ENCODE peak calls at places on chromosomes 13 and 19, in six cellular contexts. One of them, this sample, is unnamed.

GRCh38 chr13:51797664-51798488 is 6.1 kb downstream of the DHRS12 start:
- DNase-seq in pancreas: peak
- DNase-seq in NCI-H345: peak
- DNase-seq in activated CD4-positive, alpha-beta T cell treated with anti-CD3 and anti-CD28 coated beads for 48 hours: peak
- DNase-seq in NCI-H2029 treated with DMSO at 0.1 percent for 48 hours: peak
- DNase-seq in activated CD8-positive, alpha-beta memory T cell treated with anti-CD3 and anti-CD28 coated beads, Interleukin-2, amount 10 ng/mL, durations not matched to agents 7 days and 5 days: peak
- DNase-seq in this sample: peak

GRCh38 chr13:99307648-99308339 is 595 bp upstream of the GPR183 start:
- DNase-seq in NCI-H2029 treated with DMSO at 0.1 percent for 48 hours: peak
- DNase-seq in pancreas: no peak
- DNase-seq in NCI-H345: no peak
- DNase-seq in activated CD8-positive, alpha-beta memory T cell treated with anti-CD3 and anti-CD28 coated beads, Interleukin-2, amount 10 ng/mL, durations not matched to agents 7 days and 5 days: peak
- DNase-seq in activated CD4-positive, alpha-beta T cell treated with anti-CD3 and anti-CD28 coated beads for 48 hours: peak
- DNase-seq in this sample: peak

GRCh38 chr13:78499802-78500201 is 103.5 kb downstream of the POU4F1 start:
- DNase-seq in activated CD8-positive, alpha-beta memory T cell treated with anti-CD3 and anti-CD28 coated beads, Interleukin-2, amount 10 ng/mL, durations not matched to agents 7 days and 5 days: no peak
- DNase-seq in NCI-H345: no peak
- DNase-seq in pancreas: no peak
- DNase-seq in activated CD4-positive, alpha-beta T cell treated with anti-CD3 and anti-CD28 coated beads for 48 hours: no peak
- DNase-seq in NCI-H2029 treated with DMSO at 0.1 percent for 48 hours: no peak
- DNase-seq in this sample: no peak

GRCh38 chr13:34347784-34348573 is 530.0 kb downstream of the RFC3 start:
- DNase-seq in activated CD4-positive, alpha-beta T cell treated with anti-CD3 and anti-CD28 coated beads for 48 hours: no peak
- DNase-seq in activated CD8-positive, alpha-beta memory T cell treated with anti-CD3 and anti-CD28 coated beads, Interleukin-2, amount 10 ng/mL, durations not matched to agents 7 days and 5 days: no peak
- DNase-seq in NCI-H2029 treated with DMSO at 0.1 percent for 48 hours: no peak
- DNase-seq in pancreas: peak
- DNase-seq in NCI-H345: peak
- DNase-seq in this sample: no peak

GRCh38 chr19:51274037-51274370 is 23.1 kb downstream of the SIGLECL1 start:
- DNase-seq in pancreas: no peak
- DNase-seq in NCI-H2029 treated with DMSO at 0.1 percent for 48 hours: no peak
- DNase-seq in NCI-H345: no peak
- DNase-seq in activated CD4-positive, alpha-beta T cell treated with anti-CD3 and anti-CD28 coated beads for 48 hours: no peak
- DNase-seq in activated CD8-positive, alpha-beta memory T cell treated with anti-CD3 and anti-CD28 coated beads, Interleukin-2, amount 10 ng/mL, durations not matched to agents 7 days and 5 days: no peak
- DNase-seq in this sample: no peak

GRCh38 chr13:93036380-93036779 is 190.2 kb upstream of the GPC6 start:
- DNase-seq in activated CD8-positive, alpha-beta memory T cell treated with anti-CD3 and anti-CD28 coated beads, Interleukin-2, amount 10 ng/mL, durations not matched to agents 7 days and 5 days: no peak
- DNase-seq in NCI-H2029 treated with DMSO at 0.1 percent for 48 hours: no peak
- DNase-seq in activated CD4-positive, alpha-beta T cell treated with anti-CD3 and anti-CD28 coated beads for 48 hours: no peak
- DNase-seq in pancreas: no peak
- DNase-seq in NCI-H345: no peak
- DNase-seq in this sample: no peak

GRCh38 chr19:31675187-31675913 is 326.1 kb upstream of the TSHZ3 start:
- DNase-seq in activated CD8-positive, alpha-beta memory T cell treated with anti-CD3 and anti-CD28 coated beads, Interleukin-2, amount 10 ng/mL, durations not matched to agents 7 days and 5 days: no peak
- DNase-seq in pancreas: no peak
- DNase-seq in activated CD4-positive, alpha-beta T cell treated with anti-CD3 and anti-CD28 coated beads for 48 hours: no peak
- DNase-seq in NCI-H345: no peak
- DNase-seq in NCI-H2029 treated with DMSO at 0.1 percent for 48 hours: no peak
- DNase-seq in this sample: no peak

GRCh38 chr19:41877490-41877876 is 404 bp downstream of the CD79A start:
- DNase-seq in pancreas: no peak
- DNase-seq in NCI-H345: no peak
- DNase-seq in activated CD8-positive, alpha-beta memory T cell treated with anti-CD3 and anti-CD28 coated beads, Interleukin-2, amount 10 ng/mL, durations not matched to agents 7 days and 5 days: no peak
- DNase-seq in NCI-H2029 treated with DMSO at 0.1 percent for 48 hours: no peak
- DNase-seq in activated CD4-positive, alpha-beta T cell treated with anti-CD3 and anti-CD28 coated beads for 48 hours: no peak
- DNase-seq in this sample: no peak

GRCh38 chr13:19185086-19185864 is 3.7 kb upstream of the TUBA3C start:
- DNase-seq in NCI-H345: no peak
- DNase-seq in activated CD4-positive, alpha-beta T cell treated with anti-CD3 and anti-CD28 coated beads for 48 hours: no peak
- DNase-seq in pancreas: no peak
- DNase-seq in activated CD8-positive, alpha-beta memory T cell treated with anti-CD3 and anti-CD28 coated beads, Interleukin-2, amount 10 ng/mL, durations not matched to agents 7 days and 5 days: no peak
- DNase-seq in NCI-H2029 treated with DMSO at 0.1 percent for 48 hours: no peak
- DNase-seq in this sample: no peak

GRCh38 chr13:96172066-96172465 is 82.2 kb downstream of the HS6ST3 start:
- DNase-seq in activated CD8-positive, alpha-beta memory T cell treated with anti-CD3 and anti-CD28 coated beads, Interleukin-2, amount 10 ng/mL, durations not matched to agents 7 days and 5 days: no peak
- DNase-seq in NCI-H2029 treated with DMSO at 0.1 percent for 48 hours: no peak
- DNase-seq in pancreas: no peak
- DNase-seq in NCI-H345: no peak
- DNase-seq in activated CD4-positive, alpha-beta T cell treated with anti-CD3 and anti-CD28 coated beads for 48 hours: no peak
- DNase-seq in this sample: no peak

GRCh38 chr13:28181413-28181812 is 43.1 kb downstream of the PAN3 start:
- DNase-seq in activated CD4-positive, alpha-beta T cell treated with anti-CD3 and anti-CD28 coated beads for 48 hours: no peak
- DNase-seq in NCI-H2029 treated with DMSO at 0.1 percent for 48 hours: no peak
- DNase-seq in activated CD8-positive, alpha-beta memory T cell treated with anti-CD3 and anti-CD28 coated beads, Interleukin-2, amount 10 ng/mL, durations not matched to agents 7 days and 5 days: no peak
- DNase-seq in pancreas: no peak
- DNase-seq in NCI-H345: no peak
- DNase-seq in this sample: no peak

GRCh38 chr19:52823676-52824075 is 2.2 kb upstream of the ZNF28 start:
- DNase-seq in activated CD8-positive, alpha-beta memory T cell treated with anti-CD3 and anti-CD28 coated beads, Interleukin-2, amount 10 ng/mL, durations not matched to agents 7 days and 5 days: no peak
- DNase-seq in pancreas: no peak
- DNase-seq in activated CD4-positive, alpha-beta T cell treated with anti-CD3 and anti-CD28 coated beads for 48 hours: no peak
- DNase-seq in NCI-H345: no peak
- DNase-seq in NCI-H2029 treated with DMSO at 0.1 percent for 48 hours: no peak
- DNase-seq in this sample: no peak

GRCh38 chr19:18865973-18866799 is 29.8 kb downstream of the CERS1 start:
- DNase-seq in NCI-H2029 treated with DMSO at 0.1 percent for 48 hours: no peak
- DNase-seq in pancreas: no peak
- DNase-seq in activated CD4-positive, alpha-beta T cell treated with anti-CD3 and anti-CD28 coated beads for 48 hours: peak
- DNase-seq in NCI-H345: no peak
- DNase-seq in activated CD8-positive, alpha-beta memory T cell treated with anti-CD3 and anti-CD28 coated beads, Interleukin-2, amount 10 ng/mL, durations not matched to agents 7 days and 5 days: peak
- DNase-seq in this sample: peak

GRCh38 chr13:68275758-68276157 is 1045.6 kb upstream of the PCDH9 start:
- DNase-seq in NCI-H2029 treated with DMSO at 0.1 percent for 48 hours: no peak
- DNase-seq in activated CD4-positive, alpha-beta T cell treated with anti-CD3 and anti-CD28 coated beads for 48 hours: no peak
- DNase-seq in NCI-H345: no peak
- DNase-seq in pancreas: no peak
- DNase-seq in activated CD8-positive, alpha-beta memory T cell treated with anti-CD3 and anti-CD28 coated beads, Interleukin-2, amount 10 ng/mL, durations not matched to agents 7 days and 5 days: no peak
- DNase-seq in this sample: no peak

GRCh38 chr13:34847751-34848150 is 94.3 kb upstream of the NBEA start:
- DNase-seq in NCI-H2029 treated with DMSO at 0.1 percent for 48 hours: peak
- DNase-seq in pancreas: no peak
- DNase-seq in activated CD4-positive, alpha-beta T cell treated with anti-CD3 and anti-CD28 coated beads for 48 hours: no peak
- DNase-seq in activated CD8-positive, alpha-beta memory T cell treated with anti-CD3 and anti-CD28 coated beads, Interleukin-2, amount 10 ng/mL, durations not matched to agents 7 days and 5 days: no peak
- DNase-seq in NCI-H345: no peak
- DNase-seq in this sample: no peak

GRCh38 chr13:85597790-85598500 is 201.3 kb downstream of the SLITRK6 start:
- DNase-seq in activated CD8-positive, alpha-beta memory T cell treated with anti-CD3 and anti-CD28 coated beads, Interleukin-2, amount 10 ng/mL, durations not matched to agents 7 days and 5 days: no peak
- DNase-seq in pancreas: no peak
- DNase-seq in activated CD4-positive, alpha-beta T cell treated with anti-CD3 and anti-CD28 coated beads for 48 hours: no peak
- DNase-seq in NCI-H2029 treated with DMSO at 0.1 percent for 48 hours: no peak
- DNase-seq in NCI-H345: no peak
- DNase-seq in this sample: no peak

GRCh38 chr13:33611016-33611805 is 206.7 kb upstream of the RFC3 start:
- DNase-seq in NCI-H2029 treated with DMSO at 0.1 percent for 48 hours: peak
- DNase-seq in NCI-H345: no peak
- DNase-seq in activated CD8-positive, alpha-beta memory T cell treated with anti-CD3 and anti-CD28 coated beads, Interleukin-2, amount 10 ng/mL, durations not matched to agents 7 days and 5 days: no peak
- DNase-seq in pancreas: peak
- DNase-seq in activated CD4-positive, alpha-beta T cell treated with anti-CD3 and anti-CD28 coated beads for 48 hours: no peak
- DNase-seq in this sample: no peak

GRCh38 chr19:14565298-14565679 is 6.6 kb downstream of the NDUFB7 start:
- DNase-seq in activated CD4-positive, alpha-beta T cell treated with anti-CD3 and anti-CD28 coated beads for 48 hours: no peak
- DNase-seq in NCI-H345: no peak
- DNase-seq in pancreas: no peak
- DNase-seq in NCI-H2029 treated with DMSO at 0.1 percent for 48 hours: no peak
- DNase-seq in activated CD8-positive, alpha-beta memory T cell treated with anti-CD3 and anti-CD28 coated beads, Interleukin-2, amount 10 ng/mL, durations not matched to agents 7 days and 5 days: no peak
- DNase-seq in this sample: no peak

GRCh38 chr13:28826368-28826767 is 6.2 kb downstream of the MTUS2 start:
- DNase-seq in pancreas: no peak
- DNase-seq in NCI-H345: no peak
- DNase-seq in activated CD8-positive, alpha-beta memory T cell treated with anti-CD3 and anti-CD28 coated beads, Interleukin-2, amount 10 ng/mL, durations not matched to agents 7 days and 5 days: no peak
- DNase-seq in activated CD4-positive, alpha-beta T cell treated with anti-CD3 and anti-CD28 coated beads for 48 hours: no peak
- DNase-seq in NCI-H2029 treated with DMSO at 0.1 percent for 48 hours: no peak
- DNase-seq in this sample: no peak

GRCh38 chr13:76000131-76000530 is 364.0 kb downstream of the LMO7 start:
- DNase-seq in pancreas: no peak
- DNase-seq in activated CD8-positive, alpha-beta memory T cell treated with anti-CD3 and anti-CD28 coated beads, Interleukin-2, amount 10 ng/mL, durations not matched to agents 7 days and 5 days: no peak
- DNase-seq in activated CD4-positive, alpha-beta T cell treated with anti-CD3 and anti-CD28 coated beads for 48 hours: no peak
- DNase-seq in NCI-H345: no peak
- DNase-seq in NCI-H2029 treated with DMSO at 0.1 percent for 48 hours: no peak
- DNase-seq in this sample: no peak

GRCh38 chr13:37715606-37716015 is 117.0 kb upstream of the POSTN start:
- DNase-seq in NCI-H345: no peak
- DNase-seq in pancreas: no peak
- DNase-seq in activated CD4-positive, alpha-beta T cell treated with anti-CD3 and anti-CD28 coated beads for 48 hours: no peak
- DNase-seq in activated CD8-positive, alpha-beta memory T cell treated with anti-CD3 and anti-CD28 coated beads, Interleukin-2, amount 10 ng/mL, durations not matched to agents 7 days and 5 days: no peak
- DNase-seq in NCI-H2029 treated with DMSO at 0.1 percent for 48 hours: no peak
- DNase-seq in this sample: no peak

GRCh38 chr19:23093832-23094231 is 23.0 kb upstream of the ZNF730 start:
- DNase-seq in NCI-H2029 treated with DMSO at 0.1 percent for 48 hours: no peak
- DNase-seq in NCI-H345: no peak
- DNase-seq in activated CD8-positive, alpha-beta memory T cell treated with anti-CD3 and anti-CD28 coated beads, Interleukin-2, amount 10 ng/mL, durations not matched to agents 7 days and 5 days: no peak
- DNase-seq in activated CD4-positive, alpha-beta T cell treated with anti-CD3 and anti-CD28 coated beads for 48 hours: no peak
- DNase-seq in pancreas: no peak
- DNase-seq in this sample: no peak

GRCh38 chr19:55923556-55923955 is 8.6 kb downstream of the NLRP13 start:
- DNase-seq in pancreas: no peak
- DNase-seq in NCI-H345: no peak
- DNase-seq in activated CD8-positive, alpha-beta memory T cell treated with anti-CD3 and anti-CD28 coated beads, Interleukin-2, amount 10 ng/mL, durations not matched to agents 7 days and 5 days: no peak
- DNase-seq in activated CD4-positive, alpha-beta T cell treated with anti-CD3 and anti-CD28 coated beads for 48 hours: no peak
- DNase-seq in NCI-H2029 treated with DMSO at 0.1 percent for 48 hours: no peak
- DNase-seq in this sample: no peak

GRCh38 chr13:23748109-23748508 is 141.1 kb downstream of the MIPEP start:
- DNase-seq in pancreas: no peak
- DNase-seq in NCI-H345: no peak
- DNase-seq in NCI-H2029 treated with DMSO at 0.1 percent for 48 hours: no peak
- DNase-seq in activated CD4-positive, alpha-beta T cell treated with anti-CD3 and anti-CD28 coated beads for 48 hours: no peak
- DNase-seq in activated CD8-positive, alpha-beta memory T cell treated with anti-CD3 and anti-CD28 coated beads, Interleukin-2, amount 10 ng/mL, durations not matched to agents 7 days and 5 days: no peak
- DNase-seq in this sample: no peak

GRCh38 chr13:40478775-40479174 is 187.7 kb downstream of the FOXO1 start:
- DNase-seq in activated CD8-positive, alpha-beta memory T cell treated with anti-CD3 and anti-CD28 coated beads, Interleukin-2, amount 10 ng/mL, durations not matched to agents 7 days and 5 days: no peak
- DNase-seq in activated CD4-positive, alpha-beta T cell treated with anti-CD3 and anti-CD28 coated beads for 48 hours: no peak
- DNase-seq in NCI-H2029 treated with DMSO at 0.1 percent for 48 hours: no peak
- DNase-seq in pancreas: no peak
- DNase-seq in NCI-H345: no peak
- DNase-seq in this sample: no peak

GRCh38 chr13:106599875-106600797 is 32.2 kb upstream of the ARGLU1 start:
- DNase-seq in NCI-H2029 treated with DMSO at 0.1 percent for 48 hours: no peak
- DNase-seq in NCI-H345: no peak
- DNase-seq in pancreas: no peak
- DNase-seq in activated CD4-positive, alpha-beta T cell treated with anti-CD3 and anti-CD28 coated beads for 48 hours: no peak
- DNase-seq in activated CD8-positive, alpha-beta memory T cell treated with anti-CD3 and anti-CD28 coated beads, Interleukin-2, amount 10 ng/mL, durations not matched to agents 7 days and 5 days: no peak
- DNase-seq in this sample: no peak

GRCh38 chr19:3003046-3003445 is 25.7 kb downstream of the TLE6 start:
- DNase-seq in pancreas: no peak
- DNase-seq in activated CD8-positive, alpha-beta memory T cell treated with anti-CD3 and anti-CD28 coated beads, Interleukin-2, amount 10 ng/mL, durations not matched to agents 7 days and 5 days: no peak
- DNase-seq in NCI-H345: no peak
- DNase-seq in NCI-H2029 treated with DMSO at 0.1 percent for 48 hours: no peak
- DNase-seq in activated CD4-positive, alpha-beta T cell treated with anti-CD3 and anti-CD28 coated beads for 48 hours: no peak
- DNase-seq in this sample: no peak

GRCh38 chr19:47157455-47158321 is 27.1 kb downstream of the SAE1 start:
- DNase-seq in activated CD4-positive, alpha-beta T cell treated with anti-CD3 and anti-CD28 coated beads for 48 hours: no peak
- DNase-seq in pancreas: no peak
- DNase-seq in NCI-H2029 treated with DMSO at 0.1 percent for 48 hours: no peak
- DNase-seq in NCI-H345: no peak
- DNase-seq in activated CD8-positive, alpha-beta memory T cell treated with anti-CD3 and anti-CD28 coated beads, Interleukin-2, amount 10 ng/mL, durations not matched to agents 7 days and 5 days: peak
- DNase-seq in this sample: peak

GRCh38 chr19:55246462-55247451 is 12.1 kb downstream of the PPP6R1 start:
- DNase-seq in NCI-H2029 treated with DMSO at 0.1 percent for 48 hours: no peak
- DNase-seq in NCI-H345: no peak
- DNase-seq in activated CD4-positive, alpha-beta T cell treated with anti-CD3 and anti-CD28 coated beads for 48 hours: no peak
- DNase-seq in activated CD8-positive, alpha-beta memory T cell treated with anti-CD3 and anti-CD28 coated beads, Interleukin-2, amount 10 ng/mL, durations not matched to agents 7 days and 5 days: no peak
- DNase-seq in pancreas: no peak
- DNase-seq in this sample: no peak

GRCh38 chr19:41893899-41894298 is 10.9 kb downstream of the ARHGEF1 start:
- DNase-seq in pancreas: no peak
- DNase-seq in activated CD8-positive, alpha-beta memory T cell treated with anti-CD3 and anti-CD28 coated beads, Interleukin-2, amount 10 ng/mL, durations not matched to agents 7 days and 5 days: no peak
- DNase-seq in activated CD4-positive, alpha-beta T cell treated with anti-CD3 and anti-CD28 coated beads for 48 hours: no peak
- DNase-seq in NCI-H345: no peak
- DNase-seq in NCI-H2029 treated with DMSO at 0.1 percent for 48 hours: no peak
- DNase-seq in this sample: no peak

GRCh38 chr19:8639821-8640401 is 9.5 kb downstream of the NFILZ start:
- DNase-seq in NCI-H2029 treated with DMSO at 0.1 percent for 48 hours: no peak
- DNase-seq in NCI-H345: no peak
- DNase-seq in activated CD8-positive, alpha-beta memory T cell treated with anti-CD3 and anti-CD28 coated beads, Interleukin-2, amount 10 ng/mL, durations not matched to agents 7 days and 5 days: no peak
- DNase-seq in pancreas: no peak
- DNase-seq in activated CD4-positive, alpha-beta T cell treated with anti-CD3 and anti-CD28 coated beads for 48 hours: no peak
- DNase-seq in this sample: no peak

GRCh38 chr13:37134411-37135041 is 29.1 kb upstream of the CSNK1A1L start:
- DNase-seq in NCI-H2029 treated with DMSO at 0.1 percent for 48 hours: no peak
- DNase-seq in activated CD4-positive, alpha-beta T cell treated with anti-CD3 and anti-CD28 coated beads for 48 hours: no peak
- DNase-seq in pancreas: no peak
- DNase-seq in NCI-H345: no peak
- DNase-seq in activated CD8-positive, alpha-beta memory T cell treated with anti-CD3 and anti-CD28 coated beads, Interleukin-2, amount 10 ng/mL, durations not matched to agents 7 days and 5 days: no peak
- DNase-seq in this sample: no peak

GRCh38 chr13:77876176-77876575 is 42.5 kb downstream of the EDNRB start:
- DNase-seq in activated CD8-positive, alpha-beta memory T cell treated with anti-CD3 and anti-CD28 coated beads, Interleukin-2, amount 10 ng/mL, durations not matched to agents 7 days and 5 days: no peak
- DNase-seq in pancreas: no peak
- DNase-seq in activated CD4-positive, alpha-beta T cell treated with anti-CD3 and anti-CD28 coated beads for 48 hours: no peak
- DNase-seq in NCI-H2029 treated with DMSO at 0.1 percent for 48 hours: no peak
- DNase-seq in NCI-H345: no peak
- DNase-seq in this sample: no peak

GRCh38 chr19:40542197-40542859 is 34.3 kb upstream of the SHKBP1 start:
- DNase-seq in activated CD8-positive, alpha-beta memory T cell treated with anti-CD3 and anti-CD28 coated beads, Interleukin-2, amount 10 ng/mL, durations not matched to agents 7 days and 5 days: no peak
- DNase-seq in NCI-H345: no peak
- DNase-seq in pancreas: peak
- DNase-seq in NCI-H2029 treated with DMSO at 0.1 percent for 48 hours: no peak
- DNase-seq in activated CD4-positive, alpha-beta T cell treated with anti-CD3 and anti-CD28 coated beads for 48 hours: no peak
- DNase-seq in this sample: no peak

GRCh38 chr19:342801-343421 is 1.7 kb downstream of the MIER2 start:
- DNase-seq in pancreas: peak
- DNase-seq in activated CD4-positive, alpha-beta T cell treated with anti-CD3 and anti-CD28 coated beads for 48 hours: no peak
- DNase-seq in activated CD8-positive, alpha-beta memory T cell treated with anti-CD3 and anti-CD28 coated beads, Interleukin-2, amount 10 ng/mL, durations not matched to agents 7 days and 5 days: no peak
- DNase-seq in NCI-H2029 treated with DMSO at 0.1 percent for 48 hours: no peak
- DNase-seq in NCI-H345: no peak
- DNase-seq in this sample: no peak

GRCh38 chr19:13621413-13621812 is 115.1 kb upstream of the CACNA1A start:
- DNase-seq in NCI-H2029 treated with DMSO at 0.1 percent for 48 hours: no peak
- DNase-seq in activated CD4-positive, alpha-beta T cell treated with anti-CD3 and anti-CD28 coated beads for 48 hours: peak
- DNase-seq in activated CD8-positive, alpha-beta memory T cell treated with anti-CD3 and anti-CD28 coated beads, Interleukin-2, amount 10 ng/mL, durations not matched to agents 7 days and 5 days: no peak
- DNase-seq in NCI-H345: peak
- DNase-seq in pancreas: no peak
- DNase-seq in this sample: peak

GRCh38 chr13:110551284-110551683 is 10.2 kb downstream of the RAB20 start:
- DNase-seq in NCI-H345: no peak
- DNase-seq in NCI-H2029 treated with DMSO at 0.1 percent for 48 hours: no peak
- DNase-seq in activated CD4-positive, alpha-beta T cell treated with anti-CD3 and anti-CD28 coated beads for 48 hours: no peak
- DNase-seq in activated CD8-positive, alpha-beta memory T cell treated with anti-CD3 and anti-CD28 coated beads, Interleukin-2, amount 10 ng/mL, durations not matched to agents 7 days and 5 days: no peak
- DNase-seq in pancreas: no peak
- DNase-seq in this sample: no peak

GRCh38 chr13:39038569-39038898 is 278 bp downstream of the NHLRC3 start:
- DNase-seq in activated CD8-positive, alpha-beta memory T cell treated with anti-CD3 and anti-CD28 coated beads, Interleukin-2, amount 10 ng/mL, durations not matched to agents 7 days and 5 days: peak
- DNase-seq in NCI-H345: no peak
- DNase-seq in NCI-H2029 treated with DMSO at 0.1 percent for 48 hours: no peak
- DNase-seq in activated CD4-positive, alpha-beta T cell treated with anti-CD3 and anti-CD28 coated beads for 48 hours: peak
- DNase-seq in pancreas: no peak
- DNase-seq in this sample: peak